ENCODE peak calls at places on chromosomes 5 and 9, in four cellular contexts. Z is HepG2, O is HCT116, A is K562. H is an unnamed sample.

GRCh38 chr5:142446960-142447279 is 122.1 kb upstream of the SPRY4 start:
- DNase-seq in O (no peak), A (no peak), Z (no peak), H (no peak)

GRCh38 chr5:179121667-179122111 is 61.5 kb downstream of the ZNF354C start:
- DNase-seq in O (no peak), A (no peak), Z (no peak), H (no peak)

GRCh38 chr5:147565524-147565923 is 55.7 kb upstream of the DPYSL3 start:
- DNase-seq in A (no peak), O (no peak), Z (peak), H (no peak)

GRCh38 chr9:128406848-128407391 is 13.7 kb upstream of the CERCAM start:
- DNase-seq in A (no peak), Z (peak), O (no peak), H (no peak)

GRCh38 chr5:997711-998110 is 10.9 kb upstream of the NKD2 start:
- DNase-seq in Z (no peak), A (no peak), O (no peak), H (no peak)

GRCh38 chr5:6490693-6491092 is 42.0 kb downstream of the UBE2QL1 start:
- DNase-seq in A (no peak), Z (no peak), O (no peak), H (no peak)

GRCh38 chr5:180629703-180630382 is 19.6 kb downstream of the FLT4 start:
- DNase-seq in Z (no peak), A (no peak), O (no peak), H (no peak)

GRCh38 chr9:124254261-124254682 is 3.5 kb upstream of the NEK6 start:
- DNase-seq in A (no peak), O (no peak), Z (no peak), H (no peak)

GRCh38 chr5:115450741-115451140 is 93.8 kb downstream of the FEM1C start:
- DNase-seq in A (no peak), Z (no peak), O (no peak), H (no peak)

GRCh38 chr5:132776077-132776931 is 735 bp downstream of the SEPTIN8 start:
- DNase-seq in A (peak), Z (peak), O (no peak), H (no peak)

GRCh38 chr9:89411759-89412158 is 86.2 kb downstream of the SEMA4D start:
- DNase-seq in A (no peak), O (no peak), Z (no peak), H (no peak)

GRCh38 chr9:75996726-75997125 is 106.3 kb downstream of the PCSK5 start:
- DNase-seq in O (no peak), Z (peak), A (no peak), H (no peak)

GRCh38 chr5:163005949-163006348 is 431.4 kb upstream of the CCNG1 start:
- DNase-seq in Z (no peak), A (no peak), O (no peak), H (no peak)

GRCh38 chr5:141778211-141778610 is 96.2 kb upstream of the ARAP3 start:
- DNase-seq in Z (no peak), A (no peak), O (no peak), H (no peak)

GRCh38 chr5:142871880-142872200 is 101.7 kb downstream of the ARHGAP26 start:
- DNase-seq in A (no peak), O (no peak), Z (no peak), H (no peak)

GRCh38 chr9:100598641-100599145 is 20.8 kb downstream of the CAVIN4 start:
- DNase-seq in A (peak), Z (peak), O (peak), H (no peak)

GRCh38 chr9:134983506-134984371 is 66.0 kb upstream of the FCN1 start:
- DNase-seq in A (no peak), O (no peak), Z (no peak), H (no peak)

GRCh38 chr5:123673107-123673506 is 161.1 kb downstream of the CSNK1G3 start:
- DNase-seq in A (no peak), O (no peak), Z (peak), H (no peak)

GRCh38 chr9:6034954-6035353 is 19.5 kb upstream of the RANBP6 start:
- DNase-seq in Z (peak), A (no peak), O (no peak), H (no peak)

GRCh38 chr9:35350212-35350611 is 139.7 kb upstream of the RUSC2 start:
- DNase-seq in A (no peak), O (no peak), Z (no peak), H (no peak)

GRCh38 chr9:70120834-70121510 is 77.3 kb downstream of the MAMDC2 start:
- DNase-seq in Z (no peak), O (no peak), A (no peak), H (no peak)

GRCh38 chr5:148005788-148006520 is 57.8 kb upstream of the SPINK5 start:
- DNase-seq in Z (peak), A (no peak), O (peak), H (no peak)

GRCh38 chr9:95192631-95193030 is 124.9 kb downstream of the FANCC start:
- DNase-seq in Z (no peak), O (no peak), A (no peak), H (no peak)

GRCh38 chr5:129724222-129724621 is 23.7 kb upstream of the MINAR2 start:
- DNase-seq in Z (no peak), A (no peak), O (no peak), H (no peak)

GRCh38 chr9:128361296-128361980 is 9.7 kb upstream of the URM1 start:
- DNase-seq in A (no peak), Z (no peak), O (no peak), H (no peak)

GRCh38 chr5:128427901-128428300 is 110.1 kb downstream of the FBN2 start:
- DNase-seq in A (no peak), O (no peak), Z (no peak), H (no peak)

GRCh38 chr9:23477908-23478307 is 348.1 kb downstream of the ELAVL2 start:
- DNase-seq in O (no peak), A (no peak), Z (no peak), H (no peak)

GRCh38 chr9:133603165-133603927 is 5.8 kb downstream of the FAM163B start:
- DNase-seq in A (no peak), Z (no peak), O (no peak), H (no peak)

GRCh38 chr5:68950111-68950510 is 143.7 kb upstream of the SLC30A5 start:
- DNase-seq in Z (no peak), O (no peak), A (no peak), H (no peak)

GRCh38 chr5:137398175-137398574 is 101.0 kb downstream of the SPOCK1 start:
- DNase-seq in Z (no peak), O (no peak), A (no peak), H (no peak)

GRCh38 chr9:92658176-92658575 is 11.8 kb downstream of the IPPK start:
- DNase-seq in O (no peak), Z (no peak), A (no peak), H (no peak)

GRCh38 chr9:17082343-17082742 is 52.5 kb upstream of the CNTLN start:
- DNase-seq in Z (no peak), A (no peak), O (no peak), H (no peak)

GRCh38 chr5:173204185-173204979 is 30.6 kb downstream of the NKX2-5 start:
- DNase-seq in A (no peak), Z (peak), O (peak), H (peak)

GRCh38 chr5:74233571-74233970 is 407.0 kb downstream of the ENC1 start:
- DNase-seq in A (no peak), O (no peak), Z (no peak), H (peak)

GRCh38 chr9:91771027-91771426 is 179.0 kb downstream of the ROR2 start:
- DNase-seq in A (no peak), O (no peak), Z (no peak), H (no peak)

GRCh38 chr5:111655169-111655924 is 101.6 kb downstream of the NREP start:
- DNase-seq in O (no peak), A (no peak), Z (peak), H (no peak)

DNA sequence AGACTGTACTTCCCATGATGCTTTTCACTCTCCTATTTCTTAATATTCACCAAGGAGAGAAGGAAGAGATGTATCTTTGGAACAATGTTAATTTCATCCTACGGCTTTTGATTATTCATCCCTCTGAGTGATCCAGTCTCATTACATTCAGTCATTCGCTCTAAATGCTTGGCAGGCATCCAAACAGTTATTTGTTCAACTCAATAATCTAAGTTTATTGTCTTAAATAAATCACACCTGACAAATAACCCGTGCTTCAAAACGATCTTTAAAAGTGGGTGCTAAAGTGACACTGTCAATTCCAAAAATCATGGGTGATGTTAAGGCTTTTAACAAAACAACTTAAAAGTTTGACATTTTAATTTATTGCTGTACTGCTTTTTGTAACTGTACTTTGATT is 233.1 kb downstream of the RASEF start:
- DNase-seq in A (no peak), O (no peak), Z (no peak), H (no peak)
- TF ChIP-seq POLR2AphosphoS5 in A (no peak), O (no peak), Z (no peak), H (no peak)

DNA sequence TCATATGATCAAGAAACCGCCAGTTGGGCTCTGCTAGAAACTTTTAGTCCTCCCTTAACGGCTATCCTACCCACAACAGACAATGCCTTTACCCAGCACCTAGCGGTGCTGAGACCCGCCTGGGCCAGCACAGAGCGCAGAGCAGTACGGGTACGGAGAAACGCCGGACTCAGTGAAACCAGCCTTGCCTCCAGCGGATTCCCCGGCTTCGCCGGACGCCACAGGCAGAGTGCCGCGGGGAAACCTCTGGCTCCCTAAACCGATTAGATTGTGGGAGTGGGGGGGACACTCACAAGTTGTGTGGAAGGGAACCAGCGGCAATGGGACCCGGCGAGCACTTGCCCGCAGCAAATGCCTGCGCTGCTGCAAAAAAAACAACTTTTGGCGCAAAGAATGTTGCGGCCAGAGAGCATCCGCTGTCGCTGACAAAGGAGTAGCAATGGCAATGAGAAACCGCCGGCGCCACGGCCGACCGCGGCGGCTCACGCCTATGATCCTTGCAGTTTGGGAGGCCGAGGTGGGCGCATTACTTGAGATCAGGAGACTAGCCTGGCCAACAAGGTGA is 88.2 kb downstream of the ANXA2R start:
- DNase-seq in Z (no peak), A (no peak), O (no peak), H (no peak)
- H3K4me3 ChIP-seq in Z (no peak), A (no peak), O (no peak), H (no peak)

GRCh38 chr5:138461343-138462125 is 3.7 kb upstream of the EGR1 start:
- DNase-seq in O (no peak), A (no peak), Z (no peak), H (no peak)
- TF ChIP-seq TCF7L2 in O (no peak), A (no peak), Z (no peak), H (no peak)

GRCh38 chr9:108842610-108843295 is 13.0 kb downstream of the ACTL7B start:
- DNase-seq in Z (no peak), A (no peak), O (no peak), H (no peak)

GRCh38 chr9:108850293-108850897 is 5.4 kb downstream of the ACTL7B start:
- DNase-seq in A (no peak), Z (peak), O (peak), H (no peak)

GRCh38 chr9:108844391-108844790 is 11.4 kb downstream of the ACTL7B start:
- DNase-seq in Z (no peak), A (no peak), O (no peak), H (no peak)

GRCh38 chr9:108844856-108845255 is 10.9 kb downstream of the ACTL7B start:
- DNase-seq in Z (no peak), A (no peak), O (no peak), H (no peak)
- TF ChIP-seq POLR2AphosphoS5 in Z (no peak), A (no peak), O (no peak), H (no peak)

GRCh38 chr5:107704686-107705389 is 34.1 kb upstream of the EFNA5 start:
- DNase-seq in A (no peak), Z (no peak), O (no peak), H (no peak)
- H3K4me3 ChIP-seq in A (no peak), Z (no peak), O (no peak), H (no peak)

DNA sequence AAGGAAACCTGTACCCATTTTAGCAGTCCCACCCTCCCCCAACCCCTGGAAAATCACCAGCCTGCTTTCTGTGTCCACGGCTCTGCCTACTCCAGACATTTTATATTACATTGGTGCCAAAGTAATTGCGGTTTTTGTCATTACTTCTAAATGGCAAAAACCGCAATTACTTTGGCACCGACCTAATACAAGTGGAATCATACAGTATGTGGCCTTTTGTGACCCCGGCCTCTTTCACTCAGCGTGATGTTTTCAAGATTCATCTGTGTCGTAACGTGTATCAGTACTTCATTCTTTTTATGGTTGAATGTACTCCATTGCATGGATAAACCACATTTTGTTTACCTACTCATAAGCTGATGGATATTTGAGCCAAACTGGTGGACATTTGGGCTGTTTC is 9.7 kb upstream of the ORM1 start:
- DNase-seq in A (no peak), Z (no peak), O (no peak), H (no peak)
- TF ChIP-seq TCF7L2 in A (no peak), Z (no peak), O (no peak), H (no peak)

GRCh38 chr5:58969795-58970194 is 386.9 kb downstream of the RAB3C start:
- DNase-seq in Z (no peak), O (no peak), A (no peak), H (no peak)

GRCh38 chr5:58969253-58969652 is 386.4 kb downstream of the RAB3C start:
- DNase-seq in A (no peak), Z (no peak), O (no peak), H (no peak)

GRCh38 chr5:58965677-58966414 is 383.0 kb downstream of the RAB3C start:
- DNase-seq in Z (no peak), O (no peak), A (no peak), H (no peak)

GRCh38 chr5:58967597-58968281 is 384.9 kb downstream of the RAB3C start:
- DNase-seq in O (no peak), Z (no peak), A (no peak), H (no peak)

GRCh38 chr5:58968350-58968749 is 385.5 kb downstream of the RAB3C start:
- DNase-seq in O (no peak), A (no peak), Z (no peak), H (no peak)
- TF ChIP-seq POLR2AphosphoS5 in O (no peak), A (no peak), Z (no peak), H (no peak)

DNA sequence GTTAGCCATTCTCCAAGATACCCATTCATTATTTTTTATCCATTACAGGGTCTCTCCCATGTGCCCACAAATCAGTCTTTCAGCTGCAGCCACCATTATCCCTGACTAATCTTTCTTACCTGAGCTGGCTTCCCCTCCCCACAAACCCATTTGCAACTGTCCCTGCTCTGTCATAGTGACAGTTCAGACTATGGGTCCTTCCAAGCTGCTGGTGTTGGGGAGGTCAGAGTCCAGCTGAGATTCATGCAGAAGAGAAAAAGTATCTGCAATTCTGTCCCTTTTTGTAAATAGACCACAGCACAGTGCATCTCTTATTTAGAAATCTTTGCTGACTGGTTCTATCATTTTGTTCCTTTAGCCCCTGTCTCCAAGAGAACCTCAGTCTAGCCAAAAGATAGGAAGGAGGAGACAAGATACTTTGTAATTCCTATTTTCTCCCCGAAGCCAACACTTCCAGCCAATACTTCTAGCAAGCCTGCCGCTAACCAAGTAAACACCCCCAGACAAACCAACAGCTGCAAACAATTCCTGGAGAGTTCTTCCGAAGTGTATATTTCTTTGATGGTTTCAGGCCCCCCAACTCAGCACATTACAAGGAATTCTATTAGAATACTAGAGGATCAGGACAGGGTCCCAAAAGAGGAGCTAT is 148.3 kb downstream of the SGCD start:
- DNase-seq in Z (no peak), O (no peak), A (no peak), H (no peak)
- H3K4me3 ChIP-seq in Z (no peak), O (no peak), A (no peak), H (no peak)

H was measured in Panc1.